ENCODE peak calls at places on chromosomes 1 and 21, in nine cellular contexts. G is fibroblast of lung, T is K562, Z is SK-N-SH, L is H1, C is GM23248, J is H9, Q is endothelial cell of umbilical vein, O is neural progenitor cell. K is an unnamed sample. For H3K79me2, the result is how much of the 10 kb centered on the place peaks cover.

GRCh38 chr1:100930494-100930893 is 34.6 kb downstream of the SLC30A7 start:
- DNase-seq in G (no peak), J (no peak), L (no peak), O (no peak), Z (no peak), C (no peak), Q (no peak), T (no peak), K (no peak)

GRCh38 chr1:157803851-157804250 is 16.1 kb downstream of the FCRL1 start:
- DNase-seq in J (no peak), T (no peak), C (no peak), G (no peak), Z (no peak), O (no peak), L (no peak), Q (no peak), K (no peak)

GRCh38 chr1:228304225-228304624 is 96.4 kb downstream of the OBSCN start:
- DNase-seq in Z (no peak), G (no peak), T (no peak), C (no peak), J (peak), O (no peak), Q (no peak), L (no peak), K (no peak)

GRCh38 chr1:58047265-58047858 is 499.2 kb downstream of the OMA1 start:
- DNase-seq in J (no peak), O (peak), Q (peak), L (peak), Z (peak), G (peak), T (peak), C (peak), K (no peak)

GRCh38 chr1:207020709-207021107 is 11.8 kb downstream of the C1orf116 start:
- DNase-seq in Z (no peak), Q (no peak), C (peak), G (no peak), L (no peak), O (no peak), T (no peak), J (no peak), K (peak)

GRCh38 chr1:229354226-229354625 is 11.4 kb upstream of the CCSAP start:
- DNase-seq in T (no peak), Z (no peak), J (no peak), C (no peak), Q (no peak), O (no peak), L (no peak), G (no peak), K (no peak)

GRCh38 chr1:93552751-93553455 is 105.0 kb downstream of the FNBP1L start:
- DNase-seq in Q (peak), J (no peak), T (peak), Z (peak), C (peak), G (peak), L (no peak), O (peak), K (peak)

GRCh38 chr1:178168535-178168934 is 74.6 kb downstream of the RASAL2 start:
- DNase-seq in O (no peak), G (peak), T (no peak), Q (no peak), Z (no peak), L (no peak), C (peak), J (no peak), K (peak)

GRCh38 chr1:156284762-156285161 is 637 bp downstream of the TMEM79 start:
- DNase-seq in T (no peak), L (no peak), Q (no peak), G (no peak), Z (no peak), C (peak), J (no peak), O (no peak), K (peak)

GRCh38 chr1:70945676-70946075 is 101.9 kb downstream of the PTGER3 start:
- DNase-seq in J (no peak), C (no peak), T (no peak), Q (no peak), L (no peak), G (no peak), Z (no peak), O (no peak), K (no peak)

GRCh38 chr1:145871994-145872411 is 13.1 kb upstream of the PIAS3 start:
- DNase-seq in O (peak), C (peak), J (peak), Q (peak), L (peak), Z (no peak), T (no peak), G (peak), K (peak)

GRCh38 chr21:34915364-34915834 is 133.7 kb downstream of the RUNX1 start:
- DNase-seq in L (no peak), C (peak), Q (no peak), T (no peak), G (peak), Z (no peak), O (no peak), J (no peak), K (no peak)

GRCh38 chr21:34912022-34912933 is 136.8 kb downstream of the RUNX1 start:
- DNase-seq in C (peak), Q (no peak), G (no peak), O (no peak), Z (no peak), J (no peak), L (no peak), T (no peak), K (no peak)

GRCh38 chr21:34913786-34914185 is 135.3 kb downstream of the RUNX1 start:
- DNase-seq in J (no peak), Z (no peak), T (no peak), O (no peak), G (peak), C (peak), Q (no peak), L (no peak), K (no peak)

GRCh38 chr21:34916446-34916845 is 132.7 kb downstream of the RUNX1 start:
- DNase-seq in Q (no peak), Z (no peak), G (no peak), L (no peak), J (no peak), C (peak), T (no peak), O (no peak), K (no peak)

DNA sequence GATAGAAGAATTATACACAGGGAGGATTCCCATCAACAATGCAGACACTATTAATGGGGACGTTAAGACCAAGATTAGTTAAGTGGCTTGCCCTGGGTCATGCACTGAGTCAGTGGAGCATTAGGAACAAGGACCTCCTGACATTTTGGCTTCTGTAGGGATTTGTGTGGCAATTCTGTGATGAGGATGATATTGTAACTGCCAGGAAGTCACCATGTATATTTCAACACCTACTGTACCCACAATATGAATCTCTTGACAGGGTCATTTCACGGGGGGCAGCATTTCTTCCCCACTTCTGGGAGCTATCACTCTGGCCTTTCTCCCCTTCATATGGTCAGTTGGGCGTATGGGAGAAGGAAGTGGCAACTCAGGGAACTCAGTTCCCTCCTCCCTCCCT is 134.9 kb downstream of the RUNX1 start:
- DNase-seq in T (no peak), L (no peak), G (no peak), Q (no peak), C (no peak), Z (no peak), J (no peak), O (no peak), K (no peak)
- H3K79me2 ChIP-seq in T (under half), L (under half), G (under half), Q (under half), C (under half), Z (under half), J (under half), O (under half), K (under half)

DNA sequence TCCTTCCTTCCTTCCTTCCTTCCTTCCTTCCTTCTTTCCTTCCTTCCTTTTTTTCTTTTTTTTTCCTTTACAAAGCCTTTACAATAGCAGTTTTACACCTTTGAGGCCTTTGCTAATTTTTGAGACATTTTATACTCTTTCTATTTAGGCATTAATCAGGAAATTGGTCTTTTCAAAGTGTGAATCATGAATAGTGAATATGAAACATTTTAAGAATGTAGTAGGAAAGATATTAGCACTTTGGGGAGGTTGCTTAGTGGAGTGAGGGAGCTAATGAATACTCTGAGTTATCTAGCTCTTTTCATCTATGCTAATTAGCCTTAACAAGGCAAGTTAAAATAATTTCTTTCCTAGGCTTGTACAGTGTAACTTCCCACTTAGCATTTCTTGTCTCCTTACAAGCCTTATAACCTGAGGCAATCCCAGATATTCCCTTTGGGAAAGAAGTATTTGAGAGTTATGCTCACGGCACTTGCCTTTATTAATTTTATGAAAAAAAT is 122.5 kb downstream of the NTNG1 start:
- DNase-seq in Q (no peak), T (no peak), G (no peak), C (no peak), J (no peak), L (no peak), O (no peak), Z (no peak), K (no peak)
- H3K9ac ChIP-seq in Q (no peak), T (no peak), G (no peak), C (no peak), J (no peak), L (no peak), O (no peak), Z (no peak), K (no peak)

GRCh38 chr1:21530368-21531016 is 21.3 kb downstream of the ALPL start:
- DNase-seq in Q (no peak), T (no peak), C (peak), Z (no peak), G (peak), L (no peak), O (peak), J (no peak), K (no peak)
- H3K79me2 ChIP-seq in Q (under half), T (under half), C (under half), Z (under half), G (under half), L (under half), O (half or more), J (under half), K (under half)

GRCh38 chr1:113551728-113552127 is 161.4 kb downstream of the MAGI3 start:
- DNase-seq in G (no peak), O (no peak), C (no peak), J (no peak), Z (no peak), Q (no peak), L (no peak), T (no peak), K (peak)
- H3K9ac ChIP-seq in G (no peak), O (no peak), C (no peak), J (no peak), Z (peak), Q (no peak), L (no peak), T (no peak), K (no peak)

GRCh38 chr1:112929979-112930378 is 26.0 kb downstream of the SLC16A1 start:
- DNase-seq in L (no peak), J (no peak), O (no peak), C (no peak), Q (no peak), Z (no peak), G (no peak), T (no peak), K (no peak)
- H3K79me2 ChIP-seq in L (half or more), J (under half), O (half or more), C (half or more), Q (half or more), Z (half or more), G (under half), T (half or more), K (half or more)

DNA sequence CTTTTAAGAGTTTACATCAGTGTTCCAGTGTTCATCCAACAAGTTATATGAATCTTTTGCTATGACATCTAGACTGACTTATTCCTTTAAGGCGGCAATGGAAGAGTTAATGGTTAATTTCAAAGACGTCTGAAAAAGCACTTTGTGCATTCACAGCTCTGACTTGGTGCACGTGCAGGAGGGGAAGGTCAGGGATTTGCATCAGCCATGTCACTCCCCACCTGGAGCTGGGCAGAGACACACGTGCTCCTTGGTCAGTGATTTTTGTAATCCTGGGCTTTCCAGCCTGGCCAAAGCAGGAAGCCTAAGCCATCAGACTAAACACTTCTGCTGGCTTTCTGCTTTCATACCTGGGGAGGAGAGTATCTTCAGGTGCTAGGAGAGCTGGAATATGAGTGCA is 96.3 kb downstream of the ST3GAL3 start:
- DNase-seq in O (no peak), L (no peak), J (no peak), C (no peak), T (no peak), Z (no peak), G (no peak), Q (no peak), K (peak)
- H3K9ac ChIP-seq in O (no peak), L (no peak), J (no peak), C (no peak), T (no peak), Z (no peak), G (no peak), Q (no peak), K (no peak)

GRCh38 chr1:2249559-2249906 is 21.4 kb downstream of the SKI start:
- DNase-seq in Q (no peak), J (no peak), G (no peak), Z (no peak), O (no peak), L (no peak), T (no peak), C (no peak), K (no peak)

GRCh38 chr1:2252423-2252822 is 24.3 kb downstream of the SKI start:
- DNase-seq in G (no peak), Q (no peak), O (no peak), C (no peak), Z (no peak), J (no peak), T (no peak), L (no peak), K (no peak)

GRCh38 chr1:2251363-2251762 is 23.2 kb downstream of the SKI start:
- DNase-seq in Z (no peak), L (no peak), G (no peak), Q (no peak), C (no peak), J (no peak), T (no peak), O (no peak), K (no peak)

GRCh38 chr1:2251786-2252185 is 23.7 kb downstream of the SKI start:
- DNase-seq in L (no peak), T (no peak), G (no peak), Q (no peak), J (no peak), Z (no peak), C (no peak), O (no peak), K (peak)

GRCh38 chr1:2250721-2251281 is 22.7 kb downstream of the SKI start:
- DNase-seq in O (no peak), Q (no peak), C (no peak), T (no peak), Z (no peak), L (no peak), J (no peak), G (no peak), K (no peak)
- H3K79me2 ChIP-seq in O (half or more), Q (half or more), C (half or more), T (half or more), Z (half or more), L (half or more), J (half or more), G (half or more), K (half or more)

DNA sequence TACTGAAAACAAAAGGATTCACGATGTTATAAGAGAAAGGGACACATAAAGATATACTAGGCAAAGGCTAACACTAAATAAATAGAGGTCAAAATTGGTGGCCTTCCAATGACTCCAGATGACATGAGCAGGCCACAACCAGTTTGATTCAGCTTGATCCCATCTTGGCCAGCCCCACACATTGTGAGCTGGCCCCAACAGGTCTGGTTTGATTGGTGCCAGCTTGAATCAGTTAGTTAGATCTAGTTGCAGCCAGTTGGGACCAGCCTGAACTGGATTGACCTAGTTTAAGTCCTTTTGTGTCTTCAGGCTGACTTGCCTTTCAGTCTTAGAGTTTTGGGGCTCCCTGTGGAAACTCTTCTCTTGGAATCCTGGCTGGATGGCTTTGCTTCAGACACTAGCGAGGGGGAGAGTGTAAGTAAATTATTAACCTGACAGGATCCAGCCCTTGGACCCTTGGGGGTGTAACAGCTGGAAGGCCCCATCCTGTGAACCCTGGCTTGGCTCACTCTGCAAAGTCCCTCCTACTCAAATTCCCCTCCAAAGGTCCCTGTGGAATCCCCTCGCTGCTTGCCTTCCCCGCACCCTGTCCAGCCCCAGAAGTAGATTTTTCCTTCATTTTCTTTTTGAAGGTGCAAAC is 36.2 kb upstream of the POU3F1 start:
- DNase-seq in O (peak), T (no peak), J (no peak), L (no peak), Q (no peak), G (no peak), Z (no peak), C (no peak), K (no peak)
- H3K9ac ChIP-seq in O (no peak), T (no peak), J (no peak), L (no peak), Q (no peak), G (no peak), Z (no peak), C (no peak), K (no peak)

GRCh38 chr1:53220962-53221286 is 490 bp upstream of the CZIB start:
- DNase-seq in J (no peak), Q (no peak), T (no peak), G (no peak), O (no peak), L (no peak), C (no peak), Z (peak), K (no peak)
- H3K79me2 ChIP-seq in J (under half), Q (under half), T (under half), G (under half), O (under half), L (under half), C (under half), Z (under half), K (under half)

DNA sequence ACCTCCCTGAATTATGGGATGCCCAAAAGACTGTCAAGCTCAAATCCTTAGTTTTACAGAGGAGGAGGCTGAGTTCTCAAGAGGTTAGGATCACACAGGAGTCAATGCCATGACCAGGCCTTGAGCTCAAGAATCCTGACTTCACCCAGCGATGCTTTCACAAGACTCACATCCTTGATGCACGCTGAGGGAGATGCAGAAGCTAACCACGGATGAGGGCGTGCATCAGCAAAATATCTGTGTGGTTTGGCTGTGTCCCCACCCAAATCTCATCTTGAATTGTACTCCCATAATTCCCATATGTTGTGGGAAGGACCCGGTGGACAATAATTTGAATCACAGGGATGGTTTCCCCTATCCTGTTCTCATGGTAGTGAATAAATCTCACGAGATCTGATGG is 133.2 kb downstream of the KCNJ6 start:
- DNase-seq in C (peak), L (no peak), G (no peak), Q (no peak), O (no peak), Z (no peak), T (no peak), J (no peak), K (no peak)
- H3K9ac ChIP-seq in C (no peak), L (no peak), G (no peak), Q (no peak), O (no peak), Z (no peak), T (no peak), J (no peak), K (no peak)